ENCODE peak calls at places on chromosomes 12 and 14, in five cellular contexts. R is MM.1S, G is astrocyte, W is trophoblast cell, J is mammary epithelial cell. C is an unnamed sample.

GRCh38 chr12:47841910-47842309 is 22.2 kb upstream of the HDAC7 start:
- DNase-seq in R (no peak), G (no peak), W (no peak), J (peak; percentile 21), C (no peak)

GRCh38 chr14:89673499-89674225 is 256.6 kb upstream of the FOXN3 start:
- DNase-seq in R (no peak), G (peak; percentile 71), W (peak; percentile 76), J (no peak), C (no peak)

GRCh38 chr12:106068296-106068695 is 70.5 kb downstream of the NUAK1 start:
- DNase-seq in R (no peak), G (no peak), W (no peak), J (no peak), C (no peak)

GRCh38 chr12:49744363-49744885 is 3.1 kb downstream of the TMBIM6 start:
- DNase-seq in R (no peak), G (no peak), W (no peak), J (no peak), C (no peak)

GRCh38 chr14:90645842-90646443 is 170.3 kb downstream of the TTC7B start:
- DNase-seq in R (no peak), G (peak; percentile 78), W (peak; percentile 68), J (peak; percentile 75), C (no peak)

GRCh38 chr12:6376079-6376941 is 947 bp upstream of the SCNN1A start:
- DNase-seq in R (no peak), G (peak; percentile 59), W (peak; percentile 48), J (peak; percentile 90), C (peak; percentile 67)

GRCh38 chr14:32657081-32657480 is 281.6 kb upstream of the NPAS3 start:
- DNase-seq in R (no peak), G (peak; percentile 63), W (peak; percentile 7), J (peak; percentile 62), C (no peak)

GRCh38 chr12:83865431-83865830 is 1047.2 kb downstream of the SLC6A15 start:
- DNase-seq in R (no peak), G (peak; percentile 49), W (no peak), J (peak; percentile 49), C (no peak)

GRCh38 chr12:124321040-124321481 is 26.2 kb downstream of the RFLNA start:
- DNase-seq in R (peak; percentile 21), G (peak; percentile 18), W (peak; percentile 69), J (peak; percentile 48), C (peak; percentile 13)

GRCh38 chr12:92566448-92567040 is 136.2 kb upstream of the PLEKHG7 start:
- DNase-seq in R (no peak), G (no peak), W (no peak), J (no peak), C (no peak)

GRCh38 chr12:82361461-82361915 is 3.2 kb downstream of the METTL25 start:
- DNase-seq in R (no peak), G (no peak), W (no peak), J (no peak), C (no peak)

GRCh38 chr14:30210630-30211029 is 283.0 kb upstream of the PRKD1 start:
- DNase-seq in R (no peak), G (peak; percentile 41), W (no peak), J (peak; percentile 39), C (no peak)

GRCh38 chr12:123705935-123706334 is 6.2 kb upstream of the ATP6V0A2 start:
- DNase-seq in R (no peak), G (no peak), W (no peak), J (no peak), C (no peak)

GRCh38 chr14:53193193-53193592 is 40.1 kb upstream of the DDHD1 start:
- DNase-seq in R (no peak), G (peak; percentile 72), W (no peak), J (no peak), C (no peak)

GRCh38 chr14:75518625-75519024 is 3.6 kb upstream of the BATF start:
- DNase-seq in R (peak; percentile 21), G (no peak), W (peak; percentile 59), J (no peak), C (no peak)

GRCh38 chr12:6952121-6952859 is 1.1 kb downstream of the PTPN6 start:
- DNase-seq in R (no peak), G (no peak), W (no peak), J (no peak), C (no peak)

GRCh38 chr14:64732536-64733120 is 28.4 kb downstream of the PLEKHG3 start:
- DNase-seq in R (no peak), G (no peak), W (no peak), J (no peak), C (no peak)

GRCh38 chr12:47216150-47216677 is 136.5 kb upstream of the AMIGO2 start:
- DNase-seq in R (peak; percentile 92), G (no peak), W (no peak), J (no peak), C (no peak)

GRCh38 chr12:13562915-13563742 is 366.6 kb downstream of the EMP1 start:
- DNase-seq in R (no peak), G (no peak), W (no peak), J (no peak), C (no peak)

GRCh38 chr12:18320036-18320617 is 58.8 kb downstream of the PIK3C2G start:
- DNase-seq in R (peak; percentile 56), G (peak; percentile 82), W (peak; percentile 87), J (peak; percentile 78), C (peak; percentile 44)

GRCh38 chr14:53716521-53716920 is 240.1 kb downstream of the BMP4 start:
- DNase-seq in R (no peak), G (no peak), W (no peak), J (no peak), C (no peak)

GRCh38 chr12:122067966-122068365 is 10.6 kb upstream of the MLXIP start:
- DNase-seq in R (peak; percentile 73), G (peak; percentile 74), W (no peak), J (no peak), C (no peak)

GRCh38 chr14:100201701-100202100 is 37.2 kb upstream of the YY1 start:
- DNase-seq in R (no peak), G (no peak), W (no peak), J (no peak), C (no peak)

GRCh38 chr12:44654641-44655625 is 221.2 kb downstream of the NELL2 start:
- DNase-seq in R (no peak), G (no peak), W (no peak), J (no peak), C (no peak)

GRCh38 chr14:94571950-94572349 is 9.3 kb upstream of the SERPINA5 start:
- DNase-seq in R (no peak), G (peak; percentile 39), W (no peak), J (peak; percentile 25), C (no peak)

GRCh38 chr12:65695077-65695865 is 129.0 kb upstream of the HMGA2 start:
- DNase-seq in R (no peak), G (peak; percentile 99), W (no peak), J (peak; percentile 98), C (peak; percentile 84)

GRCh38 chr12:87323369-87323768 is 705.8 kb downstream of the C12orf50 start:
- DNase-seq in R (no peak), G (peak; percentile 97), W (no peak), J (peak; percentile 9), C (no peak)

DNA sequence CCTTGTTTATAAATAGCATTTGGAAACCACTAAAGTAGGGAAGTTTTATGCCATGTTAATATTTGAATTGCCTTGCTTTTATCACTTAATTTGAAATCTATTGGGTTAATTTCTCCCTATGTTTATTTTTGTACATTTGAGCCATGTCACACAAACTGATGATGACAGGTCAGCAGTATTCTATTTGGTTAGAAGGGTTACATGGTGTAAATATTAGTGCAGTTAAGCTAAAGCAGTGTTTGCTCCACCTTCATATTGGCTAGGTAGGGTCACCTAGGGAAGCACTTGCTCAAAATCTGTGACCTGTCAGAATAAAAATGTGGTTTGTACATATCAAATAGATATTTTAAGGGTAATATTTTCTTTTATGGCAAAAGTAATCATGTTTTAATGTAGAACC is 4.4 kb downstream of the RAN start:
- DNase-seq in R (no peak), G (no peak), W (no peak), J (no peak), C (no peak)
- H3K36me3 ChIP-seq in R (no peaks in the 10 kb centered on the region), G (peaks cover 44% of the 10 kb centered on the region), W (peaks cover 17% of the 10 kb centered on the region), J (peaks cover 44% of the 10 kb centered on the region), C (peaks cover 22% of the 10 kb centered on the region)

DNA sequence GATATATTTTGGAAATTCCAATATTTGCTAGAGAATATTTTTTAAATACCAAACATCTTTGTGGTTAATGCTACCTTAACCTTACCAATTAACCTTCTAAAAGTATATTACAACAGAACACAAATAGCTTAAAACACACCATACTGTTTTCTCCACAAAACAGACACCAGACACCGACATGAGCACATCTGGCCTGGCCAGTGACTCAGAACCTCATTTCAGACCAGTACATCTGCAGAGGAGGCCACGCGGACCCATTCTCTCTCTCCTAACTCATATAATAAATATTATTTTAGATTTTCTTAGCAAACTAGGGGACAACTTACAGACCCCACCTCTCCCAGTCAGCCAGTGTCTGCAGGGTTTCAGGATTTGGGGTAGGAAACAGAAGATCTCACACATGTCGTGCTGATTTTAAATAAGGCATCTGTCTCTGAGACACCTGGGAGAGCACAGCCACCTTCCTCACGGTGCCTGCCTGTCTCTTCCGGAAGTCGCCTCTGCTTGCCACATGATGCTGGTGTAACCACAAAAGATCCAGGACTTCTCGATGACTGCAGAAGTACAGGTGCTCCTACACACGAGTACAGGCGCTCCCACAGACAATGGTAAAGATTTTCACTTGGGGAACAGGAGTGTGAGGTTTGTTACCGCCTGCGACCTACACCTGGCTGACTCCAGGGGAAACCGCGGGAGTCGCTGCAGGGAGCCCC is 9.7 kb upstream of the ANKLE2 start:
- DNase-seq in R (peak; percentile 71), G (no peak), W (no peak), J (no peak), C (no peak)
- H3K4me2 ChIP-seq in R (peak overlapping the region; percentile 12), G (no peak overlapping the region), W (no peak overlapping the region), J (no peak overlapping the region), C (no peak overlapping the region)

GRCh38 chr12:101375573-101375972 is 32.0 kb downstream of the ARL1 start:
- DNase-seq in R (no peak), G (no peak), W (no peak), J (no peak), C (no peak)

GRCh38 chr12:101368016-101368415 is 39.6 kb downstream of the ARL1 start:
- DNase-seq in R (no peak), G (no peak), W (no peak), J (no peak), C (no peak)

DNA sequence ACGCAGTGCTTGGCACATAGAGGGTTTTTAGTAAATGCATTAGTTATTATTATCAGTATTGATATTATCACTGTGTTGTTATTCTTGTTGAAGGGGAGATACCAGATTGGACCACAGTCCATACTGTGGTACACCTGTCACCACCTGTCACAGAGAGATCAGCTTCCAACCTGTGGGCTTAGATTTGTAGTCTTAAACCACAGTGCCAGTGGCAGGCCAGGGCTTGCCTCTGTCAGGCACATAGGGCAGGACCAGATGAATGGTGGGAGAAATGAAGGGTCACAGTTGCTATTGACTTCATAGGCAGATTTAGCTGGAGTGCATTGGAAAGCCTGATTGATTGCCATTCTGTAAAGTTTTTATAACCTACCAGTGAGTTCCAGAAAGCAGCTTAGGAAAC is 35.1 kb downstream of the ARL1 start:
- DNase-seq in R (no peak), G (no peak), W (no peak), J (no peak), C (no peak)
- H3K4me1 ChIP-seq in R (no peaks in the 10 kb centered on the region), G (no peaks in the 10 kb centered on the region), W (no peaks in the 10 kb centered on the region), J (no peaks in the 10 kb centered on the region), C (no peaks in the 10 kb centered on the region)

GRCh38 chr14:70666364-70666691 is 24.6 kb downstream of the TTC9 start:
- DNase-seq in R (no peak), G (peak; percentile 20), W (no peak), J (no peak), C (no peak)
- H3K36me3 ChIP-seq in R (no peaks in the 10 kb centered on the region), G (no peaks in the 10 kb centered on the region), W (no peaks in the 10 kb centered on the region), J (no peaks in the 10 kb centered on the region), C (no peaks in the 10 kb centered on the region)

C was measured in keratinocyte.